ENCODE peak calls at places on chromosomes 1 and 21, in eight cellular contexts. O is BE2C, B is activated B cell treated with CpG ODN at 0.5 μM for 24 hours, Z is epithelial cell of esophagus, X is sigmoid colon, M is upper lobe of right lung, Q is lower leg skin, L is astrocyte of the spinal cord. T is an unnamed sample.
A peak's percentile ranks its signal among the peaks of the same experiment; 100 is the strongest.

GRCh38 chr1:84780000-84780716 is 89.9 kb upstream of the SSX2IP start:
- DNase-seq in Z (peak; percentile 82), X (peak; percentile 69), B (no peak), O (no peak), L (no peak), Q (no peak), M (no peak), T (no peak)

GRCh38 chr1:92923664-92924063 is 37.6 kb downstream of the DIPK1A start:
- DNase-seq in O (no peak), Q (no peak), Z (no peak), L (no peak), X (no peak), M (no peak), B (no peak), T (no peak)

GRCh38 chr1:152537496-152537895 is 23.2 kb downstream of the CRCT1 start:
- DNase-seq in O (no peak), Z (no peak), X (no peak), L (no peak), Q (no peak), M (no peak), B (no peak), T (no peak)

GRCh38 chr1:224343679-224344078 is 13.0 kb upstream of the CNIH4 start:
- DNase-seq in X (no peak), Q (no peak), B (no peak), Z (no peak), L (no peak), O (no peak), M (no peak), T (no peak)

GRCh38 chr1:21077085-21077484 is 99.6 kb downstream of the EIF4G3 start:
- DNase-seq in L (peak; percentile 26), Z (peak; percentile 69), O (no peak), M (no peak), Q (no peak), X (no peak), B (no peak), T (no peak)

GRCh38 chr1:51990478-51990965 is at the start of gene RAB3B:
- DNase-seq in X (no peak), B (peak; percentile 70), M (peak; percentile 84), L (peak; percentile 64), Q (no peak), O (peak; percentile 72), Z (peak; percentile 73), T (peak; percentile 74)

GRCh38 chr21:42061866-42062542 is 9.1 kb upstream of the UMODL1 start:
- DNase-seq in O (no peak), Q (no peak), M (no peak), X (no peak), B (no peak), L (no peak), Z (no peak), T (no peak)

GRCh38 chr1:15153184-15153841 is at the start of gene TMEM51:
- DNase-seq in M (peak; percentile 90), L (peak; percentile 58), B (no peak), Z (peak; percentile 88), O (peak; percentile 87), X (peak; percentile 86), Q (peak; percentile 91), T (no peak)

GRCh38 chr1:36836916-36837315 is 197.4 kb downstream of the GRIK3 start:
- DNase-seq in Q (no peak), B (no peak), Z (no peak), X (no peak), M (no peak), O (no peak), L (no peak), T (peak; percentile 56)

GRCh38 chr1:65541161-65541560 is 120.7 kb downstream of the LEPR start:
- DNase-seq in Z (peak; percentile 57), Q (no peak), X (no peak), B (no peak), L (no peak), O (no peak), M (no peak), T (no peak)

GRCh38 chr1:19628879-19629278 is 15.2 kb upstream of the NBL1 start:
- DNase-seq in B (no peak), O (no peak), M (no peak), X (peak; percentile 46), Z (no peak), L (no peak), Q (peak; percentile 60), T (no peak)

GRCh38 chr1:98210563-98210962 is 289.7 kb upstream of the DPYD start:
- DNase-seq in M (no peak), O (no peak), Q (no peak), L (no peak), Z (no peak), X (no peak), B (no peak), T (no peak)

GRCh38 chr1:26692211-26692792 is 3.5 kb upstream of the ARID1A start:
- DNase-seq in O (peak; percentile 74), X (peak; percentile 95), Q (peak; percentile 97), Z (peak; percentile 95), L (peak; percentile 97), B (peak; percentile 54), M (peak; percentile 89), T (no peak)
- TF ChIP-seq CTCF in O (peak; percentile 16), X (no peak), Q (no peak), Z (peak; percentile 17), L (peak; percentile 25), B (no peak), M (peak; percentile 33), T (peak; percentile 59)

GRCh38 chr21:38330671-38331070 is 73.9 kb downstream of the KCNJ15 start:
- DNase-seq in L (no peak), Q (peak; percentile 10), B (no peak), Z (no peak), O (no peak), M (no peak), X (no peak), T (no peak)

GRCh38 chr21:38334866-38335265 is 78.1 kb downstream of the KCNJ15 start:
- DNase-seq in O (no peak), M (no peak), B (no peak), Z (no peak), L (no peak), X (no peak), Q (peak; percentile 46), T (peak; percentile 56)

GRCh38 chr21:38329176-38329575 is 72.4 kb downstream of the KCNJ15 start:
- DNase-seq in X (no peak), M (no peak), O (no peak), B (no peak), Z (no peak), Q (peak; percentile 18), L (no peak), T (no peak)

GRCh38 chr21:38337793-38338192 is 81.0 kb downstream of the KCNJ15 start:
- DNase-seq in Z (peak; percentile 94), M (no peak), X (no peak), B (no peak), Q (peak; percentile 64), L (no peak), O (no peak), T (no peak)

GRCh38 chr21:38333290-38334272 is 76.8 kb downstream of the KCNJ15 start:
- DNase-seq in B (no peak), X (no peak), M (no peak), Q (peak; percentile 52), Z (no peak), L (no peak), O (no peak), T (no peak)
- TF ChIP-seq CTCF in B (no peak), X (no peak), M (peak; percentile 29), Q (no peak), Z (no peak), L (peak; percentile 52), O (no peak), T (peak; percentile 62)

GRCh38 chr21:29196664-29197052 is 66.2 kb downstream of the MAP3K7CL start:
- DNase-seq in Q (no peak), L (no peak), X (no peak), O (no peak), Z (no peak), M (no peak), B (no peak), T (no peak)

GRCh38 chr21:29194342-29194741 is 63.9 kb downstream of the MAP3K7CL start:
- DNase-seq in X (no peak), B (no peak), O (no peak), Q (no peak), L (no peak), M (no peak), Z (no peak), T (no peak)

GRCh38 chr21:29193907-29194306 is 63.5 kb downstream of the MAP3K7CL start:
- DNase-seq in B (no peak), L (no peak), Q (no peak), M (no peak), X (no peak), Z (no peak), O (no peak), T (no peak)

GRCh38 chr21:29194847-29195246 is 64.4 kb downstream of the MAP3K7CL start:
- DNase-seq in Q (no peak), Z (no peak), M (no peak), B (no peak), X (no peak), O (no peak), L (no peak), T (no peak)

DNA sequence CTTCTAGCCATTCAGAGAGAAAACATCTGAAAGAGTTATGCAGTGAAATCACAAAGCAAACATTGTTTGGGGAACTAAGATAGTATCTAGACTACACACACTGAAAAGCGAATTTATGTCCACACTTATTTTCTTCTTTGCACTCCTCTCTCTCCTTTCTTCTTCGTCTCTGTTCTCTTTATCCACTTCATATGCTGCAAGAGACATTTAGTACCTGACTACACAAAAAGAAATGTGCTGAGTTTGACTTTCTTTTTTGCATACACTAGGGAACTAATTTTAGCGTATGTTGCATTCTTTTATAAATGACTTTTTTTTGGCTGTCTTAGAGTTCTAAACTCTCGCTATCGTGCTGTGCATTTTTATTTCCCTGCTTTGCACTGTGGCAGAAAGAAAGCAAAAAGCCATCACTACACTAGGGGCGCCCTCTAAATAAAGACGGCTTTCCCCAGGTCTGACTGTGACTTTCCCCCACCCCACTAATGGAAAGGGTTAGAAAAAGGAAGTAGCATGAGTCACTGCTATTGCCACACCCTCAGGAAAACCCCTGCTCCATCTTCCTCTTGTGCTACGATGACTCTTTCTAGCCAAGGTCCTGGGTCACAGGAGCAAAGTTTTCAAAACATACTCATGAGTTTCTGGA is 65.7 kb downstream of the MAP3K7CL start:
- DNase-seq in X (peak; percentile 66), B (peak; percentile 33), L (peak; percentile 89), O (no peak), M (no peak), Q (no peak), Z (peak; percentile 94), T (no peak)
- TF ChIP-seq CTCF in X (no peak), B (peak; percentile 23), L (peak; percentile 29), O (peak; percentile 21), M (peak; percentile 45), Q (no peak), Z (peak; percentile 32), T (peak; percentile 68)

GRCh38 chr1:54665852-54666251 is 24.3 kb downstream of the MROH7 start:
- DNase-seq in B (no peak), Z (no peak), L (no peak), O (no peak), Q (no peak), M (no peak), X (no peak), T (no peak)

GRCh38 chr1:54667797-54668196 is 26.2 kb downstream of the MROH7 start:
- DNase-seq in M (no peak), L (no peak), X (no peak), Z (no peak), O (no peak), Q (no peak), B (no peak), T (no peak)

GRCh38 chr1:54666333-54666732 is 24.7 kb downstream of the MROH7 start:
- DNase-seq in B (no peak), M (no peak), Q (no peak), X (no peak), L (no peak), Z (no peak), O (no peak), T (no peak)

GRCh38 chr1:54664364-54664763 is 22.8 kb downstream of the MROH7 start:
- DNase-seq in O (no peak), M (no peak), Z (no peak), X (no peak), B (no peak), L (no peak), Q (no peak), T (no peak)

GRCh38 chr1:54663723-54664122 is 22.1 kb downstream of the MROH7 start:
- DNase-seq in B (no peak), Z (no peak), L (no peak), M (no peak), X (no peak), O (no peak), Q (no peak), T (no peak)
- TF ChIP-seq CTCF in B (no peak), Z (no peak), L (no peak), M (no peak), X (no peak), O (no peak), Q (no peak), T (no peak)